ENCODE peak calls at places on chromosomes 16 and 17, in eight cellular contexts. I, R, C, H, D, Z, K and V are unnamed samples.

GRCh38 chr16:76490240-76490639 is 213.0 kb downstream of the CNTNAP4 start:
- DNase-seq in I (no peak), R (no peak), C (no peak), H (no peak), D (no peak), Z (no peak), K (no peak), V (no peak)

GRCh38 chr16:1791256-1791942 is 2.1 kb downstream of the IGFALS start:
- DNase-seq in I (no peak), R (peak; percentile 12), C (peak; percentile 5), H (no peak), D (no peak), Z (no peak), K (no peak), V (no peak)

GRCh38 chr17:42387663-42388380 is 420 bp downstream of the STAT3 start:
- DNase-seq in I (no peak), R (peak; percentile 66), C (peak; percentile 39), H (no peak), D (no peak), Z (peak; percentile 49), K (peak; percentile 34), V (no peak)

GRCh38 chr17:54117452-54117851 is 294.7 kb downstream of the KIF2B start:
- DNase-seq in I (no peak), R (no peak), C (no peak), H (no peak), D (no peak), Z (no peak), K (no peak), V (no peak)

GRCh38 chr17:44820631-44821196 is 9.4 kb downstream of the GJC1 start:
- DNase-seq in I (peak; percentile 67), R (no peak), C (peak; percentile 30), H (peak; percentile 91), D (no peak), Z (no peak), K (no peak), V (peak; percentile 78)

GRCh38 chr17:9322298-9322697 is 253.3 kb downstream of the STX8 start:
- DNase-seq in I (no peak), R (no peak), C (no peak), H (no peak), D (no peak), Z (no peak), K (no peak), V (no peak)

GRCh38 chr17:35148144-35148543 is 527 bp downstream of the UNC45B start:
- DNase-seq in I (no peak), R (no peak), C (no peak), H (no peak), D (no peak), Z (peak; percentile 18), K (no peak), V (no peak)

GRCh38 chr17:32461853-32462617 is 17.7 kb downstream of the PSMD11 start:
- DNase-seq in I (peak; percentile 81), R (peak; percentile 60), C (peak; percentile 72), H (peak; percentile 52), D (peak; percentile 46), Z (peak; percentile 58), K (peak; percentile 66), V (no peak)

GRCh38 chr16:67708368-67708771 is 10.7 kb downstream of the GFOD2 start:
- DNase-seq in I (no peak), R (no peak), C (no peak), H (peak; percentile 49), D (no peak), Z (peak; percentile 66), K (no peak), V (no peak)

GRCh38 chr16:57235128-57236092 is 9.6 kb upstream of the ARL2BP start:
- DNase-seq in I (no peak), R (no peak), C (peak; percentile 38), H (peak; percentile 87), D (no peak), Z (no peak), K (peak; percentile 72), V (no peak)
- H3K4me1 ChIP-seq in I (no peaks in the 10 kb centered on the region), R (no peaks in the 10 kb centered on the region), C (no peaks in the 10 kb centered on the region), H (peaks cover 8% of the 10 kb centered on the region), D (no peaks in the 10 kb centered on the region), Z (peaks cover 5% of the 10 kb centered on the region), K (peaks cover 28% of the 10 kb centered on the region), V (no peaks in the 10 kb centered on the region)

DNA sequence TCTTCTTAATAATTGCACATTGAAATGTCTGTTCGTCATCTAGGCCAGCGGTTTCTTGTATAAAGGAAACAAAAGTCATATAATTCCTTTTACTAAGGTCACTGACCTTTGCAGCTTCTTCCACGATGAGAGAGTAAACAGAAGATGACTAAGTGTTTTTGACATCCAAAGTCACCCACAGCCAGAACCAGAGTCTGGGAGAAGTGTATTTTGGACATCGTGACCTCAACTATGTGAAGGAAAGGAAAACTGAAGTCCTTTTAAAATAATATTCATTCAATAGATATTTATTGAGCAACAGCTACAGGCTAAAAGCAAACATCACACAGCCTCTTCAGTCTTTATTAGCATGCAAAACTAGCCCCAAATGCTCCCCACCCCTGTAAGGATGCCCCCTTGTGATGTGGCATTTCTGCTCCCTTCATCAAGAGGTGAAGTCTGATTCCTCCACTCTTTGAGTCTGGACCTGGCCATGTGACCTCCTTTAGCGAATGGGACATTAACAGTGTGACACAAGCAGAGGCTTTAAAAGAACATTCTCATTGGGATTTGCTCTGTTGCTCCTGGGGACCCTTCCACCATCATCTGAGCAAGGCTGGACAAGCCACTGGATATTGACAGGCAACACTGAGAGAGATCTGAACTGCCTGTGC is 8.1 kb upstream of the PMP22 start:
- DNase-seq in I (peak; percentile 89), R (no peak), C (no peak), H (peak; percentile 98), D (no peak), Z (no peak), K (no peak), V (no peak)
- TF ChIP-seq CTCF in I (peak; percentile 21), R (no peak), C (no peak), H (no peak), D (no peak), Z (no peak), K (no peak), V (no peak)

DNA sequence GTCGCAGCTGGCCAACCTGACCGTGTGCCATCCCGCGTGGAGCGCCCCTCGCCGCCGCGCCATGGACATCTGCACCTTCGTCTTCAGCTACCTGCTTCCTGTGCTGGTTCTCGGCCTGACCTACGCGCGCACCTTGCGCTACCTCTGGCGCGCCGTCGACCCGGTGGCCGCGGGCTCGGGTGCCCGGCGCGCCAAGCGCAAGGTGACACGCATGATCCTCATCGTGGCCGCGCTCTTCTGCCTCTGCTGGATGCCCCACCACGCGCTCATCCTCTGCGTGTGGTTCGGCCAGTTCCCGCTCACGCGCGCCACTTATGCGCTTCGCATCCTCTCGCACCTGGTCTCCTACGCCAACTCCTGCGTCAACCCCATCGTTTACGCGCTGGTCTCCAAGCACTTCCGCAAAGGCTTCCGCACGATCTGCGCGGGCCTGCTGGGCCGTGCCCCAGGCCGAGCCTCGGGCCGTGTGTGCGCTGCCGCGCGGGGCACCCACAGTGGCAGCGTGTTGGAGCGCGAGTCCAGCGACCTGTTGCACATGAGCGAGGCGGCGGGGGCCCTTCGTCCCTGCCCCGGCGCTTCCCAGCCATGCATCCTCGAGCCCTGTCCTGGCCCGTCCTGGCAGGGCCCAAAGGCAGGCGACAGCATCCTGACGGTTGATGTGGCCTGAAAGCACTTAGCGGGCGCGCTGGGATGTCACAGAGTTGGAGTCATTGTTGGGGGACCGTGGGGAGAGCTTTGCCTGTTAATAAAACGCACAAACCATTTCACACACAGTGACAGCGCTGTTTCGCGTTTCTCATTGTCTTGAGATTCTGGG is 2.0 kb upstream of the ZACN start:
- DNase-seq in I (no peak), R (no peak), C (no peak), H (peak; percentile 41), D (peak; percentile 27), Z (no peak), K (no peak), V (no peak)
- H3K4me1 ChIP-seq in I (peaks cover 18% of the 10 kb centered on the region), R (peaks cover 28% of the 10 kb centered on the region), C (peaks cover 21% of the 10 kb centered on the region), H (peaks cover 3% of the 10 kb centered on the region), D (peaks cover 60% of the 10 kb centered on the region), Z (peaks cover 6% of the 10 kb centered on the region), K (peaks cover 14% of the 10 kb centered on the region), V (peaks cover 10% of the 10 kb centered on the region)

DNA sequence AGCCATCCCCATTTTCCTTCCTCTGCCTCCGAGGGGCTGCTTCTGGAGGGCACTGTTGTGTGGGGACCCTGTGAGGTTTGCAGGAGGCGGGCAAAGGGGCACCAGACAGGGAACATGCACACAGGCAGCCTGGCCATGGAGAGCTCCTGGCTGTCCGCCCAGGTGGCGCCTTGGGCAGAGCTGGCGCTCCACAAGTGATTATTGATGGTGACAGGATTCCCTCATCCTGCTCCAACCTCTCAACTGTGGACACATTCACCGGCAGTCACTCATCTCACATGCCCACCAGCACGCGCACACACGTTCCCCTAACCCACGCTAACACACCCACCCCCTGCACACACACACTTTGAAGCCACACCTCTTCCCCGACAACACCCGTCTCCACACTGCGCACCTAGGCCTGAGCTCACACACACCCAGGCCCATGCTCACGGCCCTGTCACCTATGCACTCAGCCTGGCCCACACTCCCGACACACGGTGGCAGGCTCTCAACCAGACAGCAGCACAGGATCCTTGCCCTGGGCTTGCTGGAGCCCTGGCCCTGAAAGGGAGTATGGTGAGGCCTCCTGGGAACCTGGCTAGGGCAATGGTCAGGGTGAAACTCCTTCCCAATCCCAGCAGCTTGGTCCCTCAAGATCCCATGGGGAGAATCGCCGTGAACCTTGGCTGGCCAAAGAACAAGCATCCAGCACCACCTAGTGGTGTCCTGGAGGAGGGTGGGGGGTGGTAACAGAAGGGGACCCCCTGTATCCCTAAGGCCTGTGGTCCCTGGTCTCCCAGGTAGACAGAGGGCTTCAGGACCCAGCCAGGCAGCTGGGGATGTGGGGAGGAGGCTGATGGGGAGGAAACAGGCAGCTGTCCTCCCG is 3.6 kb downstream of the PNMT start:
- DNase-seq in I (peak; percentile 61), R (peak; percentile 72), C (peak; percentile 70), H (peak; percentile 27), D (no peak), Z (no peak), K (peak; percentile 52), V (no peak)
- TF ChIP-seq CTCF in I (peak; percentile 65), R (peak; percentile 57), C (peak; percentile 70), H (peak; percentile 66), D (peak; percentile 37), Z (peak; percentile 16), K (peak; percentile 88), V (peak; percentile 83)

DNA sequence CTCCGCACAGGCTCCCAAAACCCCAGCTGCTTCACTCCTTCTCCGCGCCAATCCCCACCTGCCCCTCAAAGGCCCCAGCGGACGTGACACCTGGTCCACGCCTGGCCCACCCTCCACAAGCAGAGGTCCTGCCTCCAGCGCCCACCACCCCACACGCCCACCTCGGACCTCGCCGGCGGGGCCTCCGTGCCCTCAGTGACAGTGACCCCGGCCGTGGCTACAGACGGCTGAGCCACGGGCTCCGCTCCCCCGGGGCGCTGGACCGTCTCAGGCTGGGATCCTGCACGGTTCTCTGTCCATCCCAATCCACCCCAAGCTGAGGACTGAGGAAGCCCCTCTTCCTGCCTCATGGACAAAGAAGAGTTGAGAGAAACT is 25.1 kb downstream of the PIEZO1 start:
- DNase-seq in I (no peak), R (no peak), C (no peak), H (no peak), D (no peak), Z (no peak), K (no peak), V (no peak)
- H3K4me1 ChIP-seq in I (peaks cover 19% of the 10 kb centered on the region), R (peaks cover 39% of the 10 kb centered on the region), C (peaks cover 40% of the 10 kb centered on the region), H (peaks cover 33% of the 10 kb centered on the region), D (no peaks in the 10 kb centered on the region), Z (peaks cover 5% of the 10 kb centered on the region), K (peaks cover 5% of the 10 kb centered on the region), V (peaks cover 78% of the 10 kb centered on the region)

GRCh38 chr17:79808763-79809529 is 12.1 kb upstream of the CBX8 start:
- DNase-seq in I (peak; percentile 87), R (peak; percentile 61), C (peak; percentile 75), H (no peak), D (no peak), Z (no peak), K (peak; percentile 64), V (no peak)
- TF ChIP-seq CTCF in I (peak; percentile 88), R (peak; percentile 28), C (peak; percentile 54), H (peak; percentile 31), D (no peak), Z (no peak), K (peak; percentile 74), V (peak; percentile 83)